ENCODE peak calls at places on chromosomes 2 and 18, in seven cellular contexts. Z is fibroblast of villous mesenchyme, Q is Peyer's patch, A is cardiac fibroblast, D is right atrium auricular region, L is cardiac muscle cell, X is colonic mucosa. E is an unnamed sample.

GRCh38 chr2:66490588-66491001 is 55.7 kb downstream of the MEIS1 start:
- DNase-seq in Z (no peak), D (no peak), L (no peak), Q (no peak), A (peak), X (no peak), E (no peak)

GRCh38 chr2:104321141-104321799 is 532.6 kb upstream of the POU3F3 start:
- DNase-seq in A (no peak), Z (no peak), Q (no peak), L (no peak), X (no peak), D (no peak), E (no peak)

GRCh38 chr2:33062665-33063249 is 116.0 kb downstream of the LTBP1 start:
- DNase-seq in Z (peak), Q (no peak), L (no peak), D (no peak), X (no peak), A (peak), E (no peak)

GRCh38 chr18:44840053-44840826 is 159.6 kb downstream of the SETBP1 start:
- DNase-seq in Z (no peak), X (no peak), D (no peak), A (no peak), Q (no peak), L (no peak), E (no peak)

GRCh38 chr2:30267576-30267975 is 36.2 kb downstream of the LBH start:
- DNase-seq in Q (no peak), A (no peak), X (no peak), L (no peak), Z (no peak), D (no peak), E (no peak)

GRCh38 chr2:18435425-18436037 is 124.9 kb downstream of the RDH14 start:
- DNase-seq in D (no peak), X (peak), Z (peak), A (peak), Q (no peak), L (peak), E (no peak)

GRCh38 chr2:100641115-100641415 is 78.3 kb downstream of the PDCL3 start:
- DNase-seq in L (no peak), Z (no peak), D (no peak), A (no peak), Q (no peak), X (no peak), E (no peak)

GRCh38 chr2:173589604-173590277 is 235.1 kb downstream of the CDCA7 start:
- DNase-seq in X (no peak), D (no peak), Z (no peak), L (no peak), Q (no peak), A (no peak), E (no peak)

GRCh38 chr2:111054791-111055627 is 65.7 kb upstream of the BCL2L11 start:
- DNase-seq in X (no peak), A (no peak), Q (peak), L (no peak), Z (no peak), D (peak), E (no peak)

GRCh38 chr18:8806105-8806797 is 100.9 kb downstream of the MTCL1 start:
- DNase-seq in L (no peak), D (no peak), Z (no peak), Q (no peak), A (no peak), X (no peak), E (no peak)

GRCh38 chr18:3498705-3499451 is 48.9 kb downstream of the TGIF1 start:
- DNase-seq in L (peak), D (no peak), X (peak), Z (peak), Q (peak), A (peak), E (no peak)

GRCh38 chr2:197990356-197990755 is 186.0 kb downstream of the PLCL1 start:
- DNase-seq in X (no peak), D (no peak), A (no peak), Z (no peak), Q (no peak), L (no peak), E (no peak)

GRCh38 chr2:127324635-127325034 is 30.7 kb upstream of the ERCC3 start:
- DNase-seq in Q (no peak), L (peak), A (peak), X (no peak), D (no peak), Z (peak), E (no peak)

GRCh38 chr2:200259577-200259957 is 46.9 kb upstream of the SPATS2L start:
- DNase-seq in Q (no peak), Z (no peak), L (no peak), D (no peak), A (no peak), X (no peak), E (no peak)

GRCh38 chr2:168758970-168759820 is 43.2 kb upstream of the NOSTRIN start:
- DNase-seq in Z (peak), X (no peak), L (peak), A (peak), D (no peak), Q (peak), E (no peak)

GRCh38 chr18:45686892-45687611 is 36.9 kb upstream of the SLC14A1 start:
- DNase-seq in D (no peak), L (no peak), A (no peak), Z (peak), X (no peak), Q (peak), E (peak)

GRCh38 chr2:88729061-88729745 is 37.7 kb downstream of the RPIA start:
- DNase-seq in Q (no peak), L (no peak), A (peak), X (no peak), D (no peak), Z (peak), E (no peak)

GRCh38 chr2:8571286-8571791 is 110.5 kb upstream of the ID2 start:
- DNase-seq in X (peak), A (no peak), D (no peak), Q (no peak), L (no peak), Z (no peak), E (no peak)

GRCh38 chr2:219634171-219634940 is 6.9 kb downstream of the SLC4A3 start:
- DNase-seq in L (no peak), Q (no peak), X (no peak), Z (no peak), D (no peak), A (no peak), E (no peak)

GRCh38 chr2:215771241-215771640 is 242.1 kb downstream of the MREG start:
- DNase-seq in D (no peak), X (no peak), Z (no peak), A (peak), L (peak), Q (no peak), E (no peak)

GRCh38 chr18:50803579-50803978 is 16.2 kb downstream of the MRO start:
- DNase-seq in X (no peak), D (no peak), A (no peak), Z (no peak), L (no peak), Q (no peak), E (no peak)

GRCh38 chr2:20553580-20553979 is 97.3 kb downstream of the HS1BP3 start:
- DNase-seq in X (no peak), L (no peak), Z (peak), D (no peak), A (no peak), Q (no peak), E (no peak)

GRCh38 chr2:96485751-96486643 is 19.2 kb downstream of the NEURL3 start:
- DNase-seq in Z (peak), D (peak), Q (peak), X (peak), L (no peak), A (peak), E (no peak)

GRCh38 chr18:25726278-25726677 is 364.1 kb downstream of the SS18 start:
- DNase-seq in Z (no peak), D (no peak), X (no peak), L (no peak), Q (no peak), A (peak), E (no peak)

GRCh38 chr2:196229013-196229412 is 57.6 kb upstream of the STK17B start:
- DNase-seq in A (no peak), Z (no peak), L (no peak), D (no peak), X (no peak), Q (no peak), E (no peak)

GRCh38 chr18:67654101-67654500 is 137.6 kb upstream of the DSEL start:
- DNase-seq in Z (no peak), X (no peak), D (no peak), A (no peak), Q (no peak), L (no peak), E (no peak)

GRCh38 chr2:230414302-230414701 is 1.7 kb upstream of the SP100 start:
- DNase-seq in X (no peak), Q (no peak), Z (no peak), A (no peak), D (no peak), L (no peak), E (no peak)

GRCh38 chr2:230417436-230417835 is 1.4 kb downstream of the SP100 start:
- DNase-seq in X (no peak), Z (no peak), L (no peak), Q (no peak), D (no peak), A (no peak), E (no peak)

GRCh38 chr2:230413465-230413864 is 2.5 kb upstream of the SP100 start:
- DNase-seq in Z (no peak), A (no peak), D (no peak), L (no peak), X (no peak), Q (no peak), E (no peak)

GRCh38 chr2:230418341-230419016 is 2.5 kb downstream of the SP100 start:
- DNase-seq in A (peak), X (no peak), D (no peak), Z (peak), Q (peak), L (no peak), E (no peak)

DNA sequence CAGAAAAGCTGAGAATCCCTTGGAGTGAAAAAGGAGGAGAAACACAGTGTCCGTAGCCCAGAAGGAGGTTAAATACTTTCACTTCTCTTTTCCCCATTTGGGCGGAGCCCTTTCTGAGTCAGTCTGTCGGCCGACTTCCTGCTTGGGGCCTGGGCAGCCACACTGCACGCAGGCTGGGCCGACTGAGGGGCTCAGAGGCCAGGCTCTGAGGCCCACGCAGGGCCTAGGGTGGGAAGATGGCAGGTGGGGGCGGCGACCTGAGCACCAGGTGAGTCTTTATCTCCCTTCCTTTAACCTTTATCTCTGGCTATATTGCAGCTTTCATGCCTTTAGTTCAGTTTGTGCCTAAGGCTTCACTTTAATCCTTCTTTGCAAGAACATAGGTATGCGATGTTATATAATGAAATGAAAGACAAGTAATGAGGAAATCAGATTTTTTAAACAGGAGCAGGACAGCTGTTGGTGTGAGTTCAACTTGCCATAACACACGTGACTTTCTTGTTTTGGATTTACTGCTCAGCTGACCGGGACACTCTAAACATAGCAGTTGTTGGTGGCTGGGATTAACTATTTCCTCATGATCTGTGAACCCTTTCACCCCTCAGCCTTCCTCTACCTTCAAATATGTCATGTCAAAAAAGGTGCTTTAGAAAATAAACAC is at the start of gene SP100:
- DNase-seq in Z (peak), Q (peak), D (peak), L (no peak), A (peak), X (peak), E (no peak)
- H3K4me3 ChIP-seq in Z (peak), Q (peak), D (peak), L (no peak), A (peak), X (peak), E (peak)

DNA sequence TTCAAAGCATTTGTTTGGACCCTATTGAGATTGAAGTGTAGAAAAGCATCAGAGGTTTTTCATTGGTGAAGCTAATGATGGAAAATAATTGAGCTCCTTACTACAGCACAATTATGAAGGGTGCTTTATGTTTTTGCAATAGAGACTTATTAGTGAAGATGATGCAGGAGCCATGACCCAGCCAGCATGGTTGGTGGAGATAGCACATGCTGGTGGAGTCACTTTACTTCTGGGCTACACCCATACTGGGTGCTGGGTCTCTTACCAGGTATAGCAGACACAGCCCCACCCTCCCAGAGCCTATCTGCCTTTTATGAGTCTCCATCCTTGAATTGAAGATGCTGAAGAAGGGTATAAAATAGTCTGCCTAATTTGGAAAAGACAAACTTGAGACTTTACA is 3.6 kb downstream of the ACP1 start:
- DNase-seq in A (no peak), L (no peak), Z (no peak), Q (no peak), D (no peak), X (no peak), E (no peak)
- H3K4me3 ChIP-seq in A (no peak), L (no peak), Z (no peak), Q (no peak), D (no peak), X (no peak), E (no peak)

DNA sequence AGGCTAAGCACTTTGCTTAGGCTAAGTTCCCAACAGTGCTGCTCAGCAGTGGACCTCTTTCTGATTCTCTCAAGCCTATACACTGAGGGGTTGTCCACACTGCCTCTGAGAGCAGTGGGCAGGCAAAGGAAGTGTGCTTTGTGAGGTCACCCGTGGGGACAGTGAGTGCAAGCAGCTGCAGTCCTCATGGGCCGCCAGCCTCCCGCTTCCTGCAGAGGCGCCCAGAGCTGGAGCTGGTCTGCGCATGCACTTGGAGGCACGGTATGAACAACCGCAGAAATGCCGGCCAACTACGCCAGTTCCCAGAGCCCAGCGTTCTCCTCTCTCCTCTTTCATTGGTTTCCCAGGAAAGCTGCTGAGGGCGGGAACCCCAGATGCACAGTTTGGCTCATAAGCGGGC is 149.5 kb upstream of the DLX2 start:
- DNase-seq in D (no peak), Q (no peak), Z (peak), A (peak), X (no peak), L (no peak), E (no peak)
- H3K4me3 ChIP-seq in D (no peak), Q (no peak), Z (no peak), A (no peak), X (no peak), L (no peak), E (no peak)

GRCh38 chr2:177763532-177764265 is 308.9 kb downstream of the PDE11A start:
- DNase-seq in D (peak), Q (peak), A (peak), L (peak), X (peak), Z (peak), E (no peak)
- H3K4me3 ChIP-seq in D (no peak), Q (peak), A (no peak), L (no peak), X (no peak), Z (no peak), E (peak)

GRCh38 chr2:207504513-207505171 is 25.1 kb upstream of the CREB1 start:
- DNase-seq in Z (peak), A (peak), Q (no peak), X (no peak), L (peak), D (no peak), E (no peak)
- H3K4me3 ChIP-seq in Z (no peak), A (no peak), Q (no peak), X (no peak), L (no peak), D (no peak), E (no peak)

GRCh38 chr18:31099490-31100230 is 2.6 kb downstream of the DSC2 start:
- DNase-seq in X (peak), D (no peak), L (no peak), A (no peak), Z (no peak), Q (peak), E (no peak)

GRCh38 chr18:31101148-31102019 is 837 bp downstream of the DSC2 start:
- DNase-seq in Q (peak), A (no peak), Z (no peak), L (peak), D (peak), X (peak), E (no peak)

GRCh38 chr18:31102020-31102684 is at the start of gene DSC2:
- DNase-seq in D (peak), Z (no peak), A (no peak), L (peak), Q (peak), X (peak), E (no peak)

GRCh38 chr18:31098878-31099277 is 3.3 kb downstream of the DSC2 start:
- DNase-seq in L (no peak), X (no peak), Q (no peak), D (no peak), Z (no peak), A (no peak), E (no peak)

DNA sequence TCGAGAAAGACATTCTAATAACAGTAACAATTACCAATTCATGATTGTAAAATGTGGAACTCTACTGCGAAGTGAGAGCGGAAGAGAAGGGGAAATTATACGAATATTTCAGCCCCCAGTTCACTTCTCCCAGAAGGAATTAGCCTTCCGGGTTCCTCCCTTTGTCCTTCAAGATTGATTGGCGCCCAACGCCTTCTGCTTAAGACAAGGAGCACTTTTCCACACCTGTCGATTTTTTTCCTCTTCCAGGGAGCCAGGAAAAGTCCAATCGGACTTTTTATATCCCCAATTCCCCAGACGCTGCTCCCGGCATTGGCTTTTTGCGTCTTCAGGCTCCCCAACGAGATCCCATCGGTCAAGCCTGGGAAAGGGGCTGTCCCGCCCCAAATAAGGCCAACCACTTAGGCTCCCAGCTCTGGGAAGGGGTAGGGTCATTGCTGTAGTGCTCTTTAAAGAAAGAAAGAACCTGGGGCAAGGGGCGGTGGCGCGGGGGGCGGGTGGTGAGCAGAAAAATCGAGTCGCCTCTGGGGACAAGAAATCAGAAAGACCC is 1.5 kb downstream of the DSC2 start:
- DNase-seq in L (peak), X (peak), Q (peak), A (no peak), D (no peak), Z (no peak), E (no peak)
- H3K4me3 ChIP-seq in L (peak), X (peak), Q (peak), A (peak), D (peak), Z (no peak), E (peak)

GRCh38 chr2:136117909-136118818 is at the start of gene CXCR4:
- DNase-seq in X (peak), Q (peak), L (peak), Z (peak), A (peak), D (peak), E (no peak)
- H3K4me3 ChIP-seq in X (peak), Q (peak), L (peak), Z (peak), A (peak), D (peak), E (peak)

E was measured in vagina.